ENCODE peak calls at places on chromosomes 1 and 21, in six cellular contexts. One of them, this sample, is unnamed.

GRCh38 chr1:36411674-36412648 is 14.3 kb upstream of the LSM10 start:
- DNase-seq in breast epithelium: no peak
- DNase-seq in fibroblast of lung: peak; percentile 27
- DNase-seq in mammary epithelial cell: peak; percentile 51
- DNase-seq in NT2/D1: no peak
- DNase-seq in hepatocyte: no peak
- DNase-seq in this sample: no peak

GRCh38 chr1:17032741-17033140 is 21.0 kb upstream of the ATP13A2 start:
- DNase-seq in breast epithelium: no peak
- DNase-seq in fibroblast of lung: no peak
- DNase-seq in mammary epithelial cell: no peak
- DNase-seq in NT2/D1: no peak
- DNase-seq in hepatocyte: no peak
- DNase-seq in this sample: no peak

GRCh38 chr1:178818416-178818815 is 52.5 kb downstream of the ANGPTL1 start:
- DNase-seq in breast epithelium: no peak
- DNase-seq in fibroblast of lung: peak; percentile 23
- DNase-seq in mammary epithelial cell: no peak
- DNase-seq in NT2/D1: no peak
- DNase-seq in hepatocyte: peak; percentile 3
- DNase-seq in this sample: no peak

GRCh38 chr1:159922499-159923202 is 2.7 kb downstream of the TAGLN2 start:
- DNase-seq in breast epithelium: no peak
- DNase-seq in fibroblast of lung: peak; percentile 97
- DNase-seq in mammary epithelial cell: no peak
- DNase-seq in NT2/D1: no peak
- DNase-seq in hepatocyte: peak; percentile 55
- DNase-seq in this sample: peak; percentile 88

GRCh38 chr1:186617860-186618780 is 62.1 kb downstream of the PTGS2 start:
- DNase-seq in breast epithelium: no peak
- DNase-seq in fibroblast of lung: peak; percentile 42
- DNase-seq in mammary epithelial cell: peak; percentile 79
- DNase-seq in NT2/D1: no peak
- DNase-seq in hepatocyte: no peak
- DNase-seq in this sample: peak; percentile 71

GRCh38 chr1:40625076-40625475 is 40.4 kb downstream of the RIMS3 start:
- DNase-seq in breast epithelium: no peak
- DNase-seq in fibroblast of lung: no peak
- DNase-seq in mammary epithelial cell: peak; percentile 37
- DNase-seq in NT2/D1: no peak
- DNase-seq in hepatocyte: peak; percentile 33
- DNase-seq in this sample: peak; percentile 61

GRCh38 chr1:164842891-164843290 is 283.9 kb downstream of the PBX1 start:
- DNase-seq in breast epithelium: no peak
- DNase-seq in fibroblast of lung: no peak
- DNase-seq in mammary epithelial cell: no peak
- DNase-seq in NT2/D1: no peak
- DNase-seq in hepatocyte: no peak
- DNase-seq in this sample: no peak

GRCh38 chr1:63817152-63817667 is 43.4 kb downstream of the ROR1 start:
- DNase-seq in breast epithelium: no peak
- DNase-seq in fibroblast of lung: peak; percentile 53
- DNase-seq in mammary epithelial cell: no peak
- DNase-seq in NT2/D1: no peak
- DNase-seq in hepatocyte: peak; percentile 49
- DNase-seq in this sample: no peak

GRCh38 chr1:31182352-31182751 is 57.3 kb downstream of the NKAIN1 start:
- DNase-seq in breast epithelium: peak; percentile 80
- DNase-seq in fibroblast of lung: peak; percentile 95
- DNase-seq in mammary epithelial cell: peak; percentile 96
- DNase-seq in NT2/D1: no peak
- DNase-seq in hepatocyte: peak; percentile 95
- DNase-seq in this sample: peak; percentile 81

GRCh38 chr1:111441573-111442192 is 7.4 kb downstream of the WDR77 start:
- DNase-seq in breast epithelium: no peak
- DNase-seq in fibroblast of lung: peak; percentile 36
- DNase-seq in mammary epithelial cell: no peak
- DNase-seq in NT2/D1: peak; percentile 36
- DNase-seq in hepatocyte: peak; percentile 43
- DNase-seq in this sample: peak; percentile 27

GRCh38 chr1:90706437-90707362 is 10.4 kb downstream of the BARHL2 start:
- DNase-seq in breast epithelium: no peak
- DNase-seq in fibroblast of lung: no peak
- DNase-seq in mammary epithelial cell: peak; percentile 34
- DNase-seq in NT2/D1: no peak
- DNase-seq in hepatocyte: peak; percentile 67
- DNase-seq in this sample: peak; percentile 36

GRCh38 chr1:43373034-43373940 is 5.5 kb upstream of the ELOVL1 start:
- DNase-seq in breast epithelium: no peak
- DNase-seq in fibroblast of lung: peak; percentile 79
- DNase-seq in mammary epithelial cell: peak; percentile 92
- DNase-seq in NT2/D1: no peak
- DNase-seq in hepatocyte: peak; percentile 27
- DNase-seq in this sample: peak; percentile 56

GRCh38 chr1:23553896-23554480 is 5.3 kb downstream of the ID3 start:
- DNase-seq in breast epithelium: no peak
- DNase-seq in fibroblast of lung: no peak
- DNase-seq in mammary epithelial cell: no peak
- DNase-seq in NT2/D1: no peak
- DNase-seq in hepatocyte: no peak
- DNase-seq in this sample: peak; percentile 72

GRCh38 chr21:42089093-42089631 is 18.0 kb downstream of the UMODL1 start:
- DNase-seq in breast epithelium: no peak
- DNase-seq in fibroblast of lung: no peak
- DNase-seq in mammary epithelial cell: no peak
- DNase-seq in NT2/D1: no peak
- DNase-seq in hepatocyte: no peak
- DNase-seq in this sample: peak; percentile 3

GRCh38 chr1:171954386-171954785 is 113.1 kb downstream of the DNM3 start:
- DNase-seq in breast epithelium: no peak
- DNase-seq in fibroblast of lung: no peak
- DNase-seq in mammary epithelial cell: no peak
- DNase-seq in NT2/D1: no peak
- DNase-seq in hepatocyte: no peak
- DNase-seq in this sample: no peak

GRCh38 chr1:211851174-211851573 is 20.6 kb upstream of the LPGAT1 start:
- DNase-seq in breast epithelium: no peak
- DNase-seq in fibroblast of lung: no peak
- DNase-seq in mammary epithelial cell: no peak
- DNase-seq in NT2/D1: no peak
- DNase-seq in hepatocyte: no peak
- DNase-seq in this sample: no peak

GRCh38 chr1:54254055-54254454 is 54.1 kb downstream of the MRPL37 start:
- DNase-seq in breast epithelium: no peak
- DNase-seq in fibroblast of lung: no peak
- DNase-seq in mammary epithelial cell: peak; percentile 25
- DNase-seq in NT2/D1: no peak
- DNase-seq in hepatocyte: no peak
- DNase-seq in this sample: peak; percentile 56

GRCh38 chr1:156492591-156493080 is 7.9 kb downstream of the MEF2D start:
- DNase-seq in breast epithelium: no peak
- DNase-seq in fibroblast of lung: no peak
- DNase-seq in mammary epithelial cell: no peak
- DNase-seq in NT2/D1: no peak
- DNase-seq in hepatocyte: no peak
- DNase-seq in this sample: peak; percentile 82

DNA sequence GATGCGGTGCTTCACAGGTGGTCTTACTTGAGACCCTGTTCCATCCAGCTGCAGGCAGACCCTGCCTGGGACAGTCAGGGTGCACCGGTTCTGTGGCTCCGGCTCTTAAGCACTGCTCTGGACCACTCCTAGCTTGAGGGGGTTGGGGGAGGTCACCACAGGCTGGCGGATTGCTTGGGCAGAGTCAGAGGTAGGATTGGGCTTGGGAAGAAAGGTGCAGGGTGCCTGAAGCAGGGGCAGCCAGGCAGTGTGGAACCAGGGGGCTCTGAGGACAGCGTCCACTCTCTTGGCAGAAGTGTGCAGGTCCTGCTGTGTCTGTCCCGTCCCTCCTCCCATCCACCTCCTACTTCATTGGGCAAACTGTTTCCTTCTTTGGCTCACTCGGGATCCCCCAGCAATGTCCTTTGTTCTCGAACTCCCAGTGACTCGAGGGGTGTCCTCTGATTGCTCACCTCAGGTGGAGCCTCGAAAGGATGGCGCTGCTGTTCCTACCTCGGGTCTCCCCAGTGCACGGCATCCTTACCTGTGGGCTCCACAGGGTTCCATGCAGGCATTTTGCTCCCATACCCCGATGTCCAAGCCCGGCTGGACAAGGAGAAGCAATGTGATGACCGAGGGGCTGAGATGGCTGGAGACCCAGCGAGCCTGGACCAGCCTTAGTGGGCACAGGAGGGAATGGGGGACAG is 1.8 kb downstream of the PDXK start:
- DNase-seq in breast epithelium: no peak
- DNase-seq in fibroblast of lung: no peak
- DNase-seq in mammary epithelial cell: no peak
- DNase-seq in NT2/D1: no peak
- DNase-seq in hepatocyte: peak; percentile 2
- DNase-seq in this sample: peak; percentile 55
- H3K4me1 ChIP-seq in breast epithelium: peaks cover 5% of the 10 kb centered on the region
- H3K4me1 ChIP-seq in fibroblast of lung: peaks cover 9% of the 10 kb centered on the region
- H3K4me1 ChIP-seq in mammary epithelial cell: peaks cover 45% of the 10 kb centered on the region
- H3K4me1 ChIP-seq in NT2/D1: peaks cover 25% of the 10 kb centered on the region
- H3K4me1 ChIP-seq in hepatocyte: peaks cover 17% of the 10 kb centered on the region
- H3K4me1 ChIP-seq in this sample: peaks cover 14% of the 10 kb centered on the region

DNA sequence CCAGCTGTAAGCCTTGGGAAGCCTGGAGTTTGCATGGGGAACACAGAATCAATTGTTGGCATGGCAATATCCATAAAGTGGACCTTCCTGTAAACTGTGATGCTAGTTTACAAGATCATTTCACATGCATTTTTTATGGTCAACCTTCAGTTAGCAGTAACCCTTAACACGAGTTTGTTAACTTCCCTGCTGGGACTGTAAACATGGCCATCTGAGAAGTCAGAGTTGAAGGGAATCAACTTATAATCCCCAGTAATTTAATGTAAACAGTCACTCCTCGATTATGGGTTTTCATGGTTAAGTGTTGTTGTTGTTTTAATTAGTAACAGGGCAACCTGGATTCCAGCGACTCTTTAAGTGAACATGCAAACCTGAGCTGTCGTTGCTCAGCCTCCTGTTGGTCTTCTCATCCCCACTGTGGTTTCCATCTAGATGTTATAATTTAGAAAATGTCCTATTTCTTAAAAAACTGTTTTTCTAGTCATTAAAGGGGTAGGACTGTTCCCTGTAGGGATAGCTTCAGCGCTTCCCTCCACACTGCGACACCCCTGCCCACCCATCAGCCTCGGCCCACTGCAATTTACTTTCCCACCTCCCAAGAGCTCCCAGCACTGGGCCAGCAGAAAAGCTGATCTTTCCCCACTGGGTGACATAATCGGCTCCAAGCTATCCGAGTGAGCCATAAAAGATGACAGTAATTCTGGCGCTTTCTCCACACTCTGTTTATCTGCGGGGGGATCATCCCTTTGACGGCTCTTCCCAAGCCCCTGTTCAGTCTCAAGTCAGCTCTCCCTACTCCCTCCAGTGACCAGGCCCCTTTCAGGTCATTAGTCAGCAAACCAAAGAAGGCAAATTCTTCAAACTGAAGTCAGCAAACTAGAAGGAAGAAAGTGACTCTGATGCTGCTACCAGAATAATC is 107.6 kb upstream of the IPO9 start:
- DNase-seq in breast epithelium: no peak
- DNase-seq in fibroblast of lung: peak; percentile 65
- DNase-seq in mammary epithelial cell: no peak
- DNase-seq in NT2/D1: no peak
- DNase-seq in hepatocyte: peak; percentile 68
- DNase-seq in this sample: no peak
- H3K4me3 ChIP-seq in breast epithelium: no peak overlapping the region
- H3K4me3 ChIP-seq in fibroblast of lung: no peak overlapping the region
- H3K4me3 ChIP-seq in mammary epithelial cell: no peak overlapping the region
- H3K4me3 ChIP-seq in NT2/D1: no peak overlapping the region
- H3K4me3 ChIP-seq in hepatocyte: no peak overlapping the region
- H3K4me3 ChIP-seq in this sample: no peak overlapping the region

GRCh38 chr1:198908995-198909394 is 270.2 kb downstream of the PTPRC start:
- DNase-seq in breast epithelium: no peak
- DNase-seq in fibroblast of lung: no peak
- DNase-seq in mammary epithelial cell: no peak
- DNase-seq in NT2/D1: no peak
- DNase-seq in hepatocyte: no peak
- DNase-seq in this sample: no peak

GRCh38 chr1:198910816-198911215 is 272.0 kb downstream of the PTPRC start:
- DNase-seq in breast epithelium: no peak
- DNase-seq in fibroblast of lung: no peak
- DNase-seq in mammary epithelial cell: no peak
- DNase-seq in NT2/D1: no peak
- DNase-seq in hepatocyte: no peak
- DNase-seq in this sample: no peak

GRCh38 chr1:198909973-198910372 is 271.1 kb downstream of the PTPRC start:
- DNase-seq in breast epithelium: no peak
- DNase-seq in fibroblast of lung: no peak
- DNase-seq in mammary epithelial cell: no peak
- DNase-seq in NT2/D1: no peak
- DNase-seq in hepatocyte: no peak
- DNase-seq in this sample: no peak

GRCh38 chr1:198913667-198914066 is 274.8 kb downstream of the PTPRC start:
- DNase-seq in breast epithelium: no peak
- DNase-seq in fibroblast of lung: peak; percentile 90
- DNase-seq in mammary epithelial cell: no peak
- DNase-seq in NT2/D1: no peak
- DNase-seq in hepatocyte: no peak
- DNase-seq in this sample: peak; percentile 15

DNA sequence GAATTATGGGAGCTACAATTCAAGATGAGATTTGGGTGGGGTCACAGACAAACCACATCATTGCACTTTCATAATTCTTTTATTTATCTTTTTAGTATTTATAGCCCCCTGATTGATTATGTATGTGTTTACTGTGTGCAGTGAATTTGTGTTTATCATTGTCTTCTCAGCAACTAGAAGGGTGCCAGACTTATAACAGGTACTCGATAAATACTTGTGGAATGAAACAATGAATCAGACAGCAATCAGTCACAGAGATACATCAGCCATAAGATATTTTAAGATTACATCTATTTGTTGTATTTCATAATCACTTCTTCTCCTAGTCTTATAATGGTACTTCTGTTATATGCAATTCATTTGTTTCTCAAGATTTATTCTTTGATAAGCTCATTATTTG is 273.2 kb downstream of the PTPRC start:
- DNase-seq in breast epithelium: no peak
- DNase-seq in fibroblast of lung: no peak
- DNase-seq in mammary epithelial cell: peak; percentile 39
- DNase-seq in NT2/D1: no peak
- DNase-seq in hepatocyte: no peak
- DNase-seq in this sample: no peak
- H3K4me1 ChIP-seq in breast epithelium: no peaks in the 10 kb centered on the region
- H3K4me1 ChIP-seq in fibroblast of lung: peaks cover 2% of the 10 kb centered on the region
- H3K4me1 ChIP-seq in mammary epithelial cell: peaks cover 26% of the 10 kb centered on the region
- H3K4me1 ChIP-seq in NT2/D1: no peaks in the 10 kb centered on the region
- H3K4me1 ChIP-seq in hepatocyte: peaks cover 9% of the 10 kb centered on the region
- H3K4me1 ChIP-seq in this sample: peaks cover 4% of the 10 kb centered on the region

DNA sequence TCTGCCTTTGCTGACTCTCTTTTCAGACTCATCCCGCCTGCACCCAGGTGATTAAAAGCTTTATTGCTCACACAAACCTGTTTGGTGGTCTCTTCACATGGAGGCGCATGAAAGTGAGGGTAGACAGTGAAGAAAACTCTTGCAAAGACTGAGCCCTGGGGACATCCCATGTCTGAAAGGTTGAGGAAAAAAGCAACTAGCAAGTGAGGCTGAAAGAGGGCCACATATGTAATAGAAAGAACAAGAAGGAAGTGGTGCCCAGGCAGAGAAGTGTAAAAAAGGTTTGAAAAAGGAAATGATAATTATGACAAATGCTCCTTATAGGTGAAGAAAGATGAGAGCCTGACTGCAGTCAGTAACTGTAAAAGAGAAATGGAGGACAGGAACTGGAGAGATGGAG is 115.9 kb upstream of the NEK7 start:
- DNase-seq in breast epithelium: no peak
- DNase-seq in fibroblast of lung: no peak
- DNase-seq in mammary epithelial cell: no peak
- DNase-seq in NT2/D1: no peak
- DNase-seq in hepatocyte: no peak
- DNase-seq in this sample: no peak
- H3K4me3 ChIP-seq in breast epithelium: no peak overlapping the region
- H3K4me3 ChIP-seq in fibroblast of lung: no peak overlapping the region
- H3K4me3 ChIP-seq in mammary epithelial cell: no peak overlapping the region
- H3K4me3 ChIP-seq in NT2/D1: no peak overlapping the region
- H3K4me3 ChIP-seq in hepatocyte: no peak overlapping the region
- H3K4me3 ChIP-seq in this sample: no peak overlapping the region